ENCODE peak calls at places on chromosomes 2 and 18, in five cellular contexts. O is left lung; L is tibial nerve; A is brain microvascular endothelial cell; D is CD8-positive, alpha-beta T cell. I is an unnamed sample.

GRCh38 chr18:55781481-55781957 is 193.5 kb upstream of the TCF4 start:
- DNase-seq in O (no peak), L (no peak), A (peak; percentile 75), D (no peak), I (peak; percentile 53)

GRCh38 chr18:50179465-50179864 is 15.5 kb downstream of the MYO5B start:
- DNase-seq in O (no peak), L (no peak), A (no peak), D (no peak), I (no peak)

GRCh38 chr2:50922506-50922905 is 109.4 kb downstream of the NRXN1 start:
- DNase-seq in O (no peak), L (no peak), A (no peak), D (no peak), I (no peak)

GRCh38 chr2:160700415-160700814 is 206.8 kb upstream of the RBMS1 start:
- DNase-seq in O (no peak), L (no peak), A (no peak), D (no peak), I (no peak)

GRCh38 chr18:7921938-7922587 is 354.9 kb downstream of the PTPRM start:
- DNase-seq in O (no peak), L (no peak), A (peak; percentile 59), D (no peak), I (peak; percentile 54)

GRCh38 chr2:233654501-233654900 is 17.2 kb upstream of the UGT1A9 start:
- DNase-seq in O (no peak), L (no peak), A (no peak), D (no peak), I (no peak)

GRCh38 chr18:6022840-6023239 is 127.5 kb upstream of the TMEM200C start:
- DNase-seq in O (no peak), L (no peak), A (no peak), D (no peak), I (peak; percentile 58)

GRCh38 chr18:11976882-11977281 is 4.4 kb upstream of the IMPA2 start:
- DNase-seq in O (no peak), L (no peak), A (peak; percentile 37), D (no peak), I (no peak)

GRCh38 chr18:35515460-35516130 is 17.8 kb upstream of the INO80C start:
- DNase-seq in O (no peak), L (no peak), A (no peak), D (no peak), I (no peak)

GRCh38 chr2:160278889-160279196 is 78.8 kb upstream of the ITGB6 start:
- DNase-seq in O (no peak), L (no peak), A (peak; percentile 25), D (no peak), I (no peak)

GRCh38 chr18:63586966-63587365 is at the start of gene SERPINB13:
- DNase-seq in O (no peak), L (no peak), A (no peak), D (no peak), I (no peak)

GRCh38 chr18:48777026-48777736 is 173.6 kb downstream of the SMAD7 start:
- DNase-seq in O (peak; percentile 64), L (no peak), A (peak; percentile 36), D (peak; percentile 57), I (no peak)

GRCh38 chr18:80245781-80246655 is 1.3 kb downstream of the PARD6G start:
- DNase-seq in O (no peak), L (no peak), A (no peak), D (no peak), I (no peak)

GRCh38 chr2:64404002-64404731 is 49.8 kb upstream of the LGALSL start:
- DNase-seq in O (peak; percentile 78), L (peak; percentile 64), A (peak; percentile 22), D (no peak), I (peak; percentile 74)

GRCh38 chr18:62877448-62878221 is 162.3 kb downstream of the PHLPP1 start:
- DNase-seq in O (no peak), L (no peak), A (peak; percentile 25), D (no peak), I (peak; percentile 16)

GRCh38 chr2:164028764-164029534 is 293.1 kb upstream of the FIGN start:
- DNase-seq in O (no peak), L (no peak), A (no peak), D (no peak), I (peak; percentile 49)

GRCh38 chr2:3113769-3114168 is 263.8 kb downstream of the EIPR1 start:
- DNase-seq in O (no peak), L (no peak), A (no peak), D (no peak), I (no peak)

GRCh38 chr2:120481446-120482194 is 135.7 kb downstream of the INHBB start:
- DNase-seq in O (peak; percentile 20), L (no peak), A (no peak), D (no peak), I (no peak)

GRCh38 chr18:28208268-28208667 is 31.3 kb upstream of the CDH2 start:
- DNase-seq in O (no peak), L (no peak), A (no peak), D (no peak), I (no peak)

GRCh38 chr2:180607501-180608060 is 372.8 kb upstream of the UBE2E3 start:
- DNase-seq in O (no peak), L (no peak), A (no peak), D (no peak), I (no peak)

GRCh38 chr2:173431191-173431590 is 76.5 kb downstream of the CDCA7 start:
- DNase-seq in O (no peak), L (no peak), A (no peak), D (no peak), I (no peak)

GRCh38 chr18:21109936-21110666 is 1.5 kb downstream of the ROCK1 start:
- DNase-seq in O (no peak), L (no peak), A (no peak), D (no peak), I (no peak)

GRCh38 chr2:43021791-43022500 is 204.5 kb downstream of the ZFP36L2 start:
- DNase-seq in O (peak; percentile 27), L (no peak), A (no peak), D (no peak), I (no peak)

GRCh38 chr2:98483257-98483861 is 38.7 kb downstream of the INPP4A start:
- DNase-seq in O (no peak), L (no peak), A (no peak), D (no peak), I (no peak)

GRCh38 chr2:151851761-151852160 is 23.5 kb upstream of the ARL5A start:
- DNase-seq in O (no peak), L (no peak), A (no peak), D (no peak), I (peak; percentile 53)

GRCh38 chr18:22433960-22434359 is 16.2 kb upstream of the CTAGE1 start:
- DNase-seq in O (no peak), L (no peak), A (peak; percentile 53), D (no peak), I (peak; percentile 22)

GRCh38 chr2:189113963-189114362 is 65.6 kb downstream of the COL5A2 start:
- DNase-seq in O (no peak), L (no peak), A (no peak), D (no peak), I (no peak)

GRCh38 chr2:189116059-189116458 is 63.5 kb downstream of the COL5A2 start:
- DNase-seq in O (no peak), L (no peak), A (no peak), D (no peak), I (no peak)

GRCh38 chr2:189118386-189118785 is 61.2 kb downstream of the COL5A2 start:
- DNase-seq in O (no peak), L (no peak), A (no peak), D (no peak), I (no peak)

GRCh38 chr2:189116984-189117383 is 62.6 kb downstream of the COL5A2 start:
- DNase-seq in O (no peak), L (no peak), A (no peak), D (no peak), I (no peak)

GRCh38 chr2:189115126-189115525 is 64.4 kb downstream of the COL5A2 start:
- DNase-seq in O (no peak), L (no peak), A (no peak), D (no peak), I (peak; percentile 40)
- TF ChIP-seq CTCF in O (no peak), L (no peak), A (no peak), D (no peak), I (no peak)

GRCh38 chr2:211846031-211846400 is 692.6 kb downstream of the ERBB4 start:
- DNase-seq in O (no peak), L (no peak), A (no peak), D (no peak), I (no peak)

GRCh38 chr2:211845346-211846030 is 693.1 kb downstream of the ERBB4 start:
- DNase-seq in O (no peak), L (no peak), A (no peak), D (no peak), I (no peak)

DNA sequence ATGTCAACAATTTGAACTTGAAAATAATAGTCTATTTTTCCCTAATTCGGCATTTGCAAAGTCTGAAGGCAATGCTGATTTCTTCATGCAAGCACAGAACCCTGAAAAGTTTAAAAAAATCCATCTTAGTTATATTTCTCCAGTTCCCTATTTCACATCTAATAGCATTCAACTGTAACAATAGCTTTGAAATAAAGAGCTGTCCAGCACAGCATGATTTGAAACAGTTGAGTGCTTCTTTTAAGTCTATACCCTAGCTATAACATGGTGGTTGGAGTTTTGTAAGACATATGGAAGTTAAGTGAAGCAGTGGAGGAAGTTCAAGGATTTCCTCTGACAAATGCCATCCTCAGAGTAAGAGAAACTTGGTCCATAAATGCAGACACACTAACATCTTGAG is 691.9 kb downstream of the ERBB4 start:
- DNase-seq in O (no peak), L (no peak), A (no peak), D (no peak), I (no peak)
- H3K4me3 ChIP-seq in O (no peak overlapping the region), L (no peak overlapping the region), A (no peak overlapping the region), D (no peak overlapping the region), I (no peak overlapping the region)

GRCh38 chr2:156319811-156320490 is 12.6 kb downstream of the NR4A2 start:
- DNase-seq in O (peak; percentile 56), L (peak; percentile 53), A (no peak), D (no peak), I (no peak)

GRCh38 chr2:156322681-156323211 is 9.8 kb downstream of the NR4A2 start:
- DNase-seq in O (no peak), L (no peak), A (no peak), D (no peak), I (no peak)

GRCh38 chr2:156321243-156321904 is 11.1 kb downstream of the NR4A2 start:
- DNase-seq in O (no peak), L (no peak), A (no peak), D (no peak), I (no peak)

GRCh38 chr2:156322103-156322671 is 10.3 kb downstream of the NR4A2 start:
- DNase-seq in O (no peak), L (no peak), A (no peak), D (no peak), I (no peak)

GRCh38 chr2:156320491-156320896 is 12.0 kb downstream of the NR4A2 start:
- DNase-seq in O (no peak), L (no peak), A (no peak), D (no peak), I (no peak)
- TF ChIP-seq CTCF in O (no peak), L (no peak), A (no peak), D (no peak), I (no peak)

GRCh38 chr2:11537951-11538350 is 4.1 kb downstream of the GREB1 start:
- DNase-seq in O (no peak), L (no peak), A (no peak), D (no peak), I (no peak)
- H3K4me3 ChIP-seq in O (no peak overlapping the region), L (no peak overlapping the region), A (no peak overlapping the region), D (no peak overlapping the region), I (no peak overlapping the region)